ENCODE peak calls at places on chromosomes 6 and 20, in six cellular contexts. P is body of pancreas; U is ovary; I is CD8-positive, alpha-beta T cell; G is bronchial epithelial cell; L is WERI-Rb-1. Z is an unnamed sample. For H3K36me3, the result is how much of the 10 kb centered on the place peaks cover.

GRCh38 chr6:3750324-3751018 is 1.0 kb downstream of the PXDC1 start:
- DNase-seq in P (peak), U (peak), I (no peak), G (peak), L (peak), Z (no peak)

GRCh38 chr20:22723659-22724058 is 139.3 kb upstream of the FOXA2 start:
- DNase-seq in P (no peak), U (no peak), I (no peak), G (peak), L (no peak), Z (no peak)

GRCh38 chr6:5584072-5584471 is 322.8 kb downstream of the FARS2 start:
- DNase-seq in P (no peak), U (no peak), I (no peak), G (no peak), L (no peak), Z (no peak)

GRCh38 chr6:154453329-154453728 is 57.2 kb downstream of the CNKSR3 start:
- DNase-seq in P (no peak), U (no peak), I (no peak), G (no peak), L (no peak), Z (no peak)

GRCh38 chr20:17571967-17572638 is 2.2 kb downstream of the DSTN start:
- DNase-seq in P (no peak), U (no peak), I (no peak), G (peak), L (no peak), Z (no peak)

GRCh38 chr6:3534599-3534998 is 77.7 kb upstream of the SLC22A23 start:
- DNase-seq in P (no peak), U (no peak), I (no peak), G (no peak), L (no peak), Z (no peak)

GRCh38 chr6:10421508-10422281 is 6.8 kb upstream of the TFAP2A start:
- DNase-seq in P (no peak), U (no peak), I (no peak), G (no peak), L (no peak), Z (no peak)

GRCh38 chr6:26387565-26387964 is 4.7 kb downstream of the BTN2A2 start:
- DNase-seq in P (no peak), U (no peak), I (no peak), G (no peak), L (no peak), Z (no peak)

GRCh38 chr6:15464211-15464725 is 198.6 kb downstream of the DTNBP1 start:
- DNase-seq in P (peak), U (no peak), I (peak), G (no peak), L (peak), Z (peak)

GRCh38 chr6:44043036-44043478 is 84.2 kb downstream of the MRPL14 start:
- DNase-seq in P (no peak), U (no peak), I (no peak), G (peak), L (no peak), Z (no peak)

GRCh38 chr6:76703285-76703684 is 630.8 kb upstream of the IMPG1 start:
- DNase-seq in P (no peak), U (no peak), I (no peak), G (peak), L (no peak), Z (no peak)

GRCh38 chr6:6560909-6561308 is 27.6 kb upstream of the LY86 start:
- DNase-seq in P (no peak), U (no peak), I (no peak), G (no peak), L (no peak), Z (no peak)

GRCh38 chr20:43387737-43388136 is 70.0 kb upstream of the SRSF6 start:
- DNase-seq in P (no peak), U (no peak), I (no peak), G (no peak), L (no peak), Z (no peak)

GRCh38 chr6:147586044-147586443 is 77.6 kb downstream of the SAMD5 start:
- DNase-seq in P (peak), U (peak), I (no peak), G (peak), L (no peak), Z (no peak)

GRCh38 chr6:16748028-16748319 is 13.3 kb downstream of the ATXN1 start:
- DNase-seq in P (no peak), U (no peak), I (no peak), G (no peak), L (no peak), Z (no peak)

GRCh38 chr6:121515615-121516265 is 80.3 kb downstream of the GJA1 start:
- DNase-seq in P (no peak), U (no peak), I (no peak), G (no peak), L (no peak), Z (no peak)

GRCh38 chr6:490251-491037 is 98.9 kb downstream of the IRF4 start:
- DNase-seq in P (no peak), U (no peak), I (no peak), G (no peak), L (no peak), Z (no peak)

GRCh38 chr20:63453029-63453523 is 19.4 kb downstream of the KCNQ2 start:
- DNase-seq in P (no peak), U (no peak), I (peak), G (no peak), L (no peak), Z (no peak)

GRCh38 chr20:40331699-40332098 is 357.3 kb downstream of the MAFB start:
- DNase-seq in P (peak), U (no peak), I (no peak), G (no peak), L (no peak), Z (no peak)

GRCh38 chr6:163263196-163263595 is 151.3 kb upstream of the QKI start:
- DNase-seq in P (no peak), U (no peak), I (no peak), G (no peak), L (no peak), Z (no peak)

GRCh38 chr6:24763578-24763977 is 11.2 kb upstream of the GMNN start:
- DNase-seq in P (peak), U (no peak), I (no peak), G (peak), L (no peak), Z (no peak)

GRCh38 chr6:5466459-5466858 is 205.1 kb downstream of the FARS2 start:
- DNase-seq in P (no peak), U (no peak), I (no peak), G (peak), L (no peak), Z (no peak)

GRCh38 chr6:18528084-18528743 is 141.1 kb downstream of the RNF144B start:
- DNase-seq in P (no peak), U (no peak), I (no peak), G (peak), L (no peak), Z (no peak)

GRCh38 chr20:46213946-46214830 is 94.1 kb downstream of the CDH22 start:
- DNase-seq in P (no peak), U (no peak), I (no peak), G (no peak), L (no peak), Z (no peak)

GRCh38 chr20:59753836-59754235 is 149.5 kb downstream of the PHACTR3 start:
- DNase-seq in P (no peak), U (no peak), I (no peak), G (no peak), L (no peak), Z (no peak)

GRCh38 chr6:53635322-53635721 is 30.2 kb downstream of the KLHL31 start:
- DNase-seq in P (peak), U (no peak), I (no peak), G (peak), L (no peak), Z (no peak)

GRCh38 chr20:21575981-21576740 is 62.3 kb upstream of the NKX2-2 start:
- DNase-seq in P (no peak), U (no peak), I (no peak), G (no peak), L (no peak), Z (no peak)

GRCh38 chr6:108564178-108564577 is 3.5 kb downstream of the FOXO3 start:
- DNase-seq in P (no peak), U (no peak), I (no peak), G (peak), L (no peak), Z (no peak)

GRCh38 chr20:35443003-35443402 is 5.0 kb upstream of the GDF5 start:
- DNase-seq in P (no peak), U (no peak), I (no peak), G (no peak), L (no peak), Z (no peak)

GRCh38 chr6:160355001-160355400 is 6.8 kb downstream of the SLC22A3 start:
- DNase-seq in P (no peak), U (no peak), I (no peak), G (peak), L (no peak), Z (no peak)

GRCh38 chr20:31788578-31788977 is 30.6 kb upstream of the MYLK2 start:
- DNase-seq in P (no peak), U (no peak), I (no peak), G (no peak), L (no peak), Z (no peak)

GRCh38 chr6:46979206-46979605 is 57.5 kb upstream of the ADGRF5 start:
- DNase-seq in P (no peak), U (no peak), I (no peak), G (no peak), L (no peak), Z (no peak)

GRCh38 chr6:87922947-87923330 is 124.7 kb upstream of the SPACA1 start:
- DNase-seq in P (no peak), U (no peak), I (no peak), G (no peak), L (no peak), Z (no peak)

GRCh38 chr6:2192971-2193370 is 52.4 kb downstream of the GMDS start:
- DNase-seq in P (no peak), U (no peak), I (no peak), G (no peak), L (no peak), Z (no peak)
- H3K36me3 ChIP-seq in P (under half), U (under half), I (under half), G (under half), L (under half), Z (under half)

DNA sequence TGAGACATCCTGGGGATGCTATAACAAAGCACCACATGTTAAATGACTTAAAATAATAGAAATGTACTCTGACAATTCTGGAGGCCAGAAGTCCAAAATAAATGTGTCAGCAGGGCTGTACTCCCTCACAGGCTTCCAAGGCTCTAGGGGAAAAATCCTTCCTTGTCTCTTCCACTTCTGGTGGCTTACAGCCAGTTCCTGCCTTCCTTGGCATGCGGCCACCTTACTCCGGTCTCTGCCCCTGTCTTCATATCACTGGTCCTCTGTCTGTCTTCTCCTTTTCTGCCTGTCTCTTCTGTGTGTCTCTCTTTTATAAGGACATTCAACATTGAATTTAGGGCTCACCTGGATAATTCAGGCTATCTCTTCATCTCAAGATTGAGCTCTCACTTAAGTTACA is 155.3 kb upstream of the SYNCRIP start:
- DNase-seq in P (peak), U (peak), I (no peak), G (peak), L (no peak), Z (no peak)
- H3K36me3 ChIP-seq in P (under half), U (under half), I (under half), G (under half), L (under half), Z (under half)

GRCh38 chr20:6083926-6084325 is 30.1 kb upstream of the LRRN4 start:
- DNase-seq in P (no peak), U (no peak), I (no peak), G (no peak), L (no peak), Z (no peak)
- H3K36me3 ChIP-seq in P (under half), U (under half), I (under half), G (under half), L (under half), Z (under half)

DNA sequence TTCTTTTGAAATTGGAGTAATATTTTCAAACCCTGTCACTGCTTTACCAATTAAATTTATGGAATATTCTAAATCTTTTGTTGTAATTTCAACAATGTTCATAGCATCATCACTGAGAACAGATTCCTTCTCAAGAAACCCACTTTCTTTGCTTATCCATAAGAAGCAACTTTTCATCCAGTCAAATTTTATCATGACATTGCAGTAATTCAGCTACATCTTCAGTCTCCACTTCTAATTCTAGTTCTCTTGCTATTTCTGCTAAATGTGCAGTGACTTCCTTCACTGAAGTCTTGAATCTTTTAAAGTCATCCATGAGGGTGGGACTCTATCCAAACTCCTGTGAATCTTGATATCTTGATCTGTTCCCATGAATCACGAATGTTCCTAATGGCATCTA is 132.4 kb downstream of the INSM1 start:
- DNase-seq in P (no peak), U (no peak), I (no peak), G (no peak), L (no peak), Z (no peak)
- H3K36me3 ChIP-seq in P (under half), U (under half), I (under half), G (under half), L (under half), Z (under half)

DNA sequence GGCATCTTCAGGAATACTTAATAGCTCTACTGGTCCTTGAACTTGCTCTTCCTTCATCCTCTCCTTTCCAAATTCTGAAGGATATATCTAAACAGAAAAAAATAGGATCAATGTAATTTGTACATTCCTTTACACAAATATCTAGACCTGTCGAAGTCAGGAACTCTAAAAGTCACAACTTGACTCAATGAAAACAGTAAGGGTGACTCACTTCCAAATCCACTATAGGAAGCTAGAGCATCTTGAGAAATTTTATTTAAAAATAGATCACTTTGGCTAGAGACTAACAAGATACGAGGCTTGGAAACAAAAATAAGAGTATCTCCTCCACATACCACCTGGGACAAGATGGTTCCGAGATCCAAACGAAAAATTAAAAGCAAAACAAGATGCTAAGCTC is 12.2 kb downstream of the ESF1 start:
- DNase-seq in P (no peak), U (no peak), I (no peak), G (no peak), L (no peak), Z (no peak)
- H3K36me3 ChIP-seq in P (under half), U (under half), I (under half), G (under half), L (half or more), Z (half or more)

GRCh38 chr6:33691456-33692077 is 19.9 kb downstream of the UQCC2 start:
- DNase-seq in P (no peak), U (no peak), I (no peak), G (no peak), L (peak), Z (no peak)
- H3K36me3 ChIP-seq in P (under half), U (under half), I (under half), G (half or more), L (half or more), Z (half or more)

Z was measured in CD4-positive, CD25-positive, alpha-beta regulatory T cell.